ENCODE peak calls at places on chromosomes 5 and 9, in ten cellular contexts. One of them, this sample, is unnamed.

GRCh38 chr5:91151947-91152346 is 231.2 kb downstream of the ARRDC3 start:
- DNase-seq in AG04449: peak
- DNase-seq in SJCRH30: no peak
- DNase-seq in activated CD8-positive, alpha-beta memory T cell treated with anti-CD3 and anti-CD28 coated beads for 24 hours: no peak
- DNase-seq in NCI-H345: no peak
- DNase-seq in activated CD4-positive, alpha-beta T cell treated with anti-CD3 and anti-CD28 coated beads, Interleukin-2, amount 50 U/mL, for 1 hour: no peak
- DNase-seq in NCI-H2227 treated with DMSO at 0.1 percent for 48 hours: no peak
- DNase-seq in astrocyte: peak
- DNase-seq in mesenchymal stem cell: peak
- DNase-seq in endothelial cell: no peak
- DNase-seq in this sample: no peak

GRCh38 chr5:79834420-79835219 is 145.0 kb downstream of the CMYA5 start:
- DNase-seq in AG04449: no peak
- DNase-seq in SJCRH30: no peak
- DNase-seq in activated CD8-positive, alpha-beta memory T cell treated with anti-CD3 and anti-CD28 coated beads for 24 hours: peak
- DNase-seq in NCI-H345: no peak
- DNase-seq in activated CD4-positive, alpha-beta T cell treated with anti-CD3 and anti-CD28 coated beads, Interleukin-2, amount 50 U/mL, for 1 hour: no peak
- DNase-seq in NCI-H2227 treated with DMSO at 0.1 percent for 48 hours: peak
- DNase-seq in astrocyte: no peak
- DNase-seq in mesenchymal stem cell: no peak
- DNase-seq in endothelial cell: no peak
- DNase-seq in this sample: no peak

GRCh38 chr9:73121375-73121935 is 30.2 kb upstream of the ANXA1 start:
- DNase-seq in AG04449: no peak
- DNase-seq in SJCRH30: no peak
- DNase-seq in activated CD8-positive, alpha-beta memory T cell treated with anti-CD3 and anti-CD28 coated beads for 24 hours: no peak
- DNase-seq in NCI-H345: no peak
- DNase-seq in activated CD4-positive, alpha-beta T cell treated with anti-CD3 and anti-CD28 coated beads, Interleukin-2, amount 50 U/mL, for 1 hour: no peak
- DNase-seq in NCI-H2227 treated with DMSO at 0.1 percent for 48 hours: no peak
- DNase-seq in astrocyte: no peak
- DNase-seq in mesenchymal stem cell: no peak
- DNase-seq in endothelial cell: no peak
- DNase-seq in this sample: no peak

GRCh38 chr9:96447406-96447805 is 2.6 kb upstream of the HABP4 start:
- DNase-seq in AG04449: no peak
- DNase-seq in SJCRH30: no peak
- DNase-seq in activated CD8-positive, alpha-beta memory T cell treated with anti-CD3 and anti-CD28 coated beads for 24 hours: no peak
- DNase-seq in NCI-H345: no peak
- DNase-seq in activated CD4-positive, alpha-beta T cell treated with anti-CD3 and anti-CD28 coated beads, Interleukin-2, amount 50 U/mL, for 1 hour: no peak
- DNase-seq in NCI-H2227 treated with DMSO at 0.1 percent for 48 hours: no peak
- DNase-seq in astrocyte: no peak
- DNase-seq in mesenchymal stem cell: peak
- DNase-seq in endothelial cell: no peak
- DNase-seq in this sample: no peak

GRCh38 chr5:94968507-94969095 is 316.3 kb downstream of the MCTP1 start:
- DNase-seq in AG04449: peak
- DNase-seq in SJCRH30: peak
- DNase-seq in activated CD8-positive, alpha-beta memory T cell treated with anti-CD3 and anti-CD28 coated beads for 24 hours: no peak
- DNase-seq in NCI-H345: peak
- DNase-seq in activated CD4-positive, alpha-beta T cell treated with anti-CD3 and anti-CD28 coated beads, Interleukin-2, amount 50 U/mL, for 1 hour: no peak
- DNase-seq in NCI-H2227 treated with DMSO at 0.1 percent for 48 hours: peak
- DNase-seq in astrocyte: peak
- DNase-seq in mesenchymal stem cell: peak
- DNase-seq in endothelial cell: peak
- DNase-seq in this sample: no peak

GRCh38 chr9:125979383-125979782 is 232.2 kb downstream of the PBX3 start:
- DNase-seq in AG04449: no peak
- DNase-seq in SJCRH30: no peak
- DNase-seq in activated CD8-positive, alpha-beta memory T cell treated with anti-CD3 and anti-CD28 coated beads for 24 hours: no peak
- DNase-seq in NCI-H345: no peak
- DNase-seq in activated CD4-positive, alpha-beta T cell treated with anti-CD3 and anti-CD28 coated beads, Interleukin-2, amount 50 U/mL, for 1 hour: no peak
- DNase-seq in NCI-H2227 treated with DMSO at 0.1 percent for 48 hours: no peak
- DNase-seq in astrocyte: no peak
- DNase-seq in mesenchymal stem cell: no peak
- DNase-seq in endothelial cell: no peak
- DNase-seq in this sample: no peak

GRCh38 chr5:43191740-43192557 is at the start of gene NIM1K:
- DNase-seq in AG04449: no peak
- DNase-seq in SJCRH30: peak
- DNase-seq in activated CD8-positive, alpha-beta memory T cell treated with anti-CD3 and anti-CD28 coated beads for 24 hours: peak
- DNase-seq in NCI-H345: peak
- DNase-seq in activated CD4-positive, alpha-beta T cell treated with anti-CD3 and anti-CD28 coated beads, Interleukin-2, amount 50 U/mL, for 1 hour: peak
- DNase-seq in NCI-H2227 treated with DMSO at 0.1 percent for 48 hours: peak
- DNase-seq in astrocyte: peak
- DNase-seq in mesenchymal stem cell: peak
- DNase-seq in endothelial cell: peak
- DNase-seq in this sample: peak

GRCh38 chr9:127498298-127498697 is 47.0 kb downstream of the LRSAM1 start:
- DNase-seq in AG04449: no peak
- DNase-seq in SJCRH30: no peak
- DNase-seq in activated CD8-positive, alpha-beta memory T cell treated with anti-CD3 and anti-CD28 coated beads for 24 hours: no peak
- DNase-seq in NCI-H345: no peak
- DNase-seq in activated CD4-positive, alpha-beta T cell treated with anti-CD3 and anti-CD28 coated beads, Interleukin-2, amount 50 U/mL, for 1 hour: no peak
- DNase-seq in NCI-H2227 treated with DMSO at 0.1 percent for 48 hours: no peak
- DNase-seq in astrocyte: no peak
- DNase-seq in mesenchymal stem cell: no peak
- DNase-seq in endothelial cell: no peak
- DNase-seq in this sample: no peak

GRCh38 chr9:846852-847251 is 5.4 kb downstream of the DMRT1 start:
- DNase-seq in AG04449: no peak
- DNase-seq in SJCRH30: no peak
- DNase-seq in activated CD8-positive, alpha-beta memory T cell treated with anti-CD3 and anti-CD28 coated beads for 24 hours: no peak
- DNase-seq in NCI-H345: no peak
- DNase-seq in activated CD4-positive, alpha-beta T cell treated with anti-CD3 and anti-CD28 coated beads, Interleukin-2, amount 50 U/mL, for 1 hour: no peak
- DNase-seq in NCI-H2227 treated with DMSO at 0.1 percent for 48 hours: no peak
- DNase-seq in astrocyte: no peak
- DNase-seq in mesenchymal stem cell: no peak
- DNase-seq in endothelial cell: peak
- DNase-seq in this sample: no peak

GRCh38 chr5:135341021-135341666 is 57.9 kb downstream of the MACROH2A1 start:
- DNase-seq in AG04449: no peak
- DNase-seq in SJCRH30: no peak
- DNase-seq in activated CD8-positive, alpha-beta memory T cell treated with anti-CD3 and anti-CD28 coated beads for 24 hours: no peak
- DNase-seq in NCI-H345: no peak
- DNase-seq in activated CD4-positive, alpha-beta T cell treated with anti-CD3 and anti-CD28 coated beads, Interleukin-2, amount 50 U/mL, for 1 hour: no peak
- DNase-seq in NCI-H2227 treated with DMSO at 0.1 percent for 48 hours: no peak
- DNase-seq in astrocyte: no peak
- DNase-seq in mesenchymal stem cell: no peak
- DNase-seq in endothelial cell: no peak
- DNase-seq in this sample: no peak

GRCh38 chr9:3708751-3709150 is 182.9 kb upstream of the RFX3 start:
- DNase-seq in AG04449: no peak
- DNase-seq in SJCRH30: peak
- DNase-seq in activated CD8-positive, alpha-beta memory T cell treated with anti-CD3 and anti-CD28 coated beads for 24 hours: no peak
- DNase-seq in NCI-H345: peak
- DNase-seq in activated CD4-positive, alpha-beta T cell treated with anti-CD3 and anti-CD28 coated beads, Interleukin-2, amount 50 U/mL, for 1 hour: no peak
- DNase-seq in NCI-H2227 treated with DMSO at 0.1 percent for 48 hours: no peak
- DNase-seq in astrocyte: peak
- DNase-seq in mesenchymal stem cell: no peak
- DNase-seq in endothelial cell: no peak
- DNase-seq in this sample: no peak

GRCh38 chr5:80701597-80701996 is 46.8 kb upstream of the DHFR start:
- DNase-seq in AG04449: no peak
- DNase-seq in SJCRH30: no peak
- DNase-seq in activated CD8-positive, alpha-beta memory T cell treated with anti-CD3 and anti-CD28 coated beads for 24 hours: no peak
- DNase-seq in NCI-H345: no peak
- DNase-seq in activated CD4-positive, alpha-beta T cell treated with anti-CD3 and anti-CD28 coated beads, Interleukin-2, amount 50 U/mL, for 1 hour: no peak
- DNase-seq in NCI-H2227 treated with DMSO at 0.1 percent for 48 hours: no peak
- DNase-seq in astrocyte: peak
- DNase-seq in mesenchymal stem cell: no peak
- DNase-seq in endothelial cell: no peak
- DNase-seq in this sample: no peak

GRCh38 chr9:9893837-9894236 is 719.0 kb downstream of the PTPRD start:
- DNase-seq in AG04449: no peak
- DNase-seq in SJCRH30: no peak
- DNase-seq in activated CD8-positive, alpha-beta memory T cell treated with anti-CD3 and anti-CD28 coated beads for 24 hours: no peak
- DNase-seq in NCI-H345: no peak
- DNase-seq in activated CD4-positive, alpha-beta T cell treated with anti-CD3 and anti-CD28 coated beads, Interleukin-2, amount 50 U/mL, for 1 hour: no peak
- DNase-seq in NCI-H2227 treated with DMSO at 0.1 percent for 48 hours: no peak
- DNase-seq in astrocyte: no peak
- DNase-seq in mesenchymal stem cell: no peak
- DNase-seq in endothelial cell: no peak
- DNase-seq in this sample: no peak

GRCh38 chr9:36793277-36793676 is 220.6 kb downstream of the MELK start:
- DNase-seq in AG04449: no peak
- DNase-seq in SJCRH30: peak
- DNase-seq in activated CD8-positive, alpha-beta memory T cell treated with anti-CD3 and anti-CD28 coated beads for 24 hours: no peak
- DNase-seq in NCI-H345: no peak
- DNase-seq in activated CD4-positive, alpha-beta T cell treated with anti-CD3 and anti-CD28 coated beads, Interleukin-2, amount 50 U/mL, for 1 hour: no peak
- DNase-seq in NCI-H2227 treated with DMSO at 0.1 percent for 48 hours: no peak
- DNase-seq in astrocyte: no peak
- DNase-seq in mesenchymal stem cell: no peak
- DNase-seq in endothelial cell: no peak
- DNase-seq in this sample: no peak

GRCh38 chr5:45038366-45038987 is 229.7 kb downstream of the MRPS30 start:
- DNase-seq in AG04449: no peak
- DNase-seq in SJCRH30: peak
- DNase-seq in activated CD8-positive, alpha-beta memory T cell treated with anti-CD3 and anti-CD28 coated beads for 24 hours: no peak
- DNase-seq in NCI-H345: peak
- DNase-seq in activated CD4-positive, alpha-beta T cell treated with anti-CD3 and anti-CD28 coated beads, Interleukin-2, amount 50 U/mL, for 1 hour: no peak
- DNase-seq in NCI-H2227 treated with DMSO at 0.1 percent for 48 hours: no peak
- DNase-seq in astrocyte: no peak
- DNase-seq in mesenchymal stem cell: peak
- DNase-seq in endothelial cell: peak
- DNase-seq in this sample: no peak

GRCh38 chr9:99257723-99258364 is 35.8 kb downstream of the SEC61B start:
- DNase-seq in AG04449: no peak
- DNase-seq in SJCRH30: peak
- DNase-seq in activated CD8-positive, alpha-beta memory T cell treated with anti-CD3 and anti-CD28 coated beads for 24 hours: no peak
- DNase-seq in NCI-H345: no peak
- DNase-seq in activated CD4-positive, alpha-beta T cell treated with anti-CD3 and anti-CD28 coated beads, Interleukin-2, amount 50 U/mL, for 1 hour: no peak
- DNase-seq in NCI-H2227 treated with DMSO at 0.1 percent for 48 hours: no peak
- DNase-seq in astrocyte: no peak
- DNase-seq in mesenchymal stem cell: no peak
- DNase-seq in endothelial cell: no peak
- DNase-seq in this sample: no peak

GRCh38 chr5:79193643-79194042 is 42.3 kb upstream of the JMY start:
- DNase-seq in AG04449: no peak
- DNase-seq in SJCRH30: peak
- DNase-seq in activated CD8-positive, alpha-beta memory T cell treated with anti-CD3 and anti-CD28 coated beads for 24 hours: no peak
- DNase-seq in NCI-H345: no peak
- DNase-seq in activated CD4-positive, alpha-beta T cell treated with anti-CD3 and anti-CD28 coated beads, Interleukin-2, amount 50 U/mL, for 1 hour: no peak
- DNase-seq in NCI-H2227 treated with DMSO at 0.1 percent for 48 hours: no peak
- DNase-seq in astrocyte: peak
- DNase-seq in mesenchymal stem cell: no peak
- DNase-seq in endothelial cell: no peak
- DNase-seq in this sample: no peak

GRCh38 chr5:40600383-40600782 is 79.3 kb upstream of the PTGER4 start:
- DNase-seq in AG04449: no peak
- DNase-seq in SJCRH30: peak
- DNase-seq in activated CD8-positive, alpha-beta memory T cell treated with anti-CD3 and anti-CD28 coated beads for 24 hours: no peak
- DNase-seq in NCI-H345: no peak
- DNase-seq in activated CD4-positive, alpha-beta T cell treated with anti-CD3 and anti-CD28 coated beads, Interleukin-2, amount 50 U/mL, for 1 hour: no peak
- DNase-seq in NCI-H2227 treated with DMSO at 0.1 percent for 48 hours: no peak
- DNase-seq in astrocyte: no peak
- DNase-seq in mesenchymal stem cell: no peak
- DNase-seq in endothelial cell: no peak
- DNase-seq in this sample: no peak

GRCh38 chr9:2126331-2126789 is 111.2 kb downstream of the SMARCA2 start:
- DNase-seq in AG04449: no peak
- DNase-seq in SJCRH30: no peak
- DNase-seq in activated CD8-positive, alpha-beta memory T cell treated with anti-CD3 and anti-CD28 coated beads for 24 hours: no peak
- DNase-seq in NCI-H345: no peak
- DNase-seq in activated CD4-positive, alpha-beta T cell treated with anti-CD3 and anti-CD28 coated beads, Interleukin-2, amount 50 U/mL, for 1 hour: no peak
- DNase-seq in NCI-H2227 treated with DMSO at 0.1 percent for 48 hours: no peak
- DNase-seq in astrocyte: peak
- DNase-seq in mesenchymal stem cell: peak
- DNase-seq in endothelial cell: no peak
- DNase-seq in this sample: no peak

GRCh38 chr9:130422546-130422945 is 22.2 kb upstream of the ASS1 start:
- DNase-seq in AG04449: no peak
- DNase-seq in SJCRH30: no peak
- DNase-seq in activated CD8-positive, alpha-beta memory T cell treated with anti-CD3 and anti-CD28 coated beads for 24 hours: no peak
- DNase-seq in NCI-H345: no peak
- DNase-seq in activated CD4-positive, alpha-beta T cell treated with anti-CD3 and anti-CD28 coated beads, Interleukin-2, amount 50 U/mL, for 1 hour: no peak
- DNase-seq in NCI-H2227 treated with DMSO at 0.1 percent for 48 hours: no peak
- DNase-seq in astrocyte: no peak
- DNase-seq in mesenchymal stem cell: no peak
- DNase-seq in endothelial cell: no peak
- DNase-seq in this sample: no peak

GRCh38 chr9:31030741-31031202 is 1353.7 kb upstream of the ACO1 start:
- DNase-seq in AG04449: no peak
- DNase-seq in SJCRH30: peak
- DNase-seq in activated CD8-positive, alpha-beta memory T cell treated with anti-CD3 and anti-CD28 coated beads for 24 hours: no peak
- DNase-seq in NCI-H345: peak
- DNase-seq in activated CD4-positive, alpha-beta T cell treated with anti-CD3 and anti-CD28 coated beads, Interleukin-2, amount 50 U/mL, for 1 hour: no peak
- DNase-seq in NCI-H2227 treated with DMSO at 0.1 percent for 48 hours: peak
- DNase-seq in astrocyte: peak
- DNase-seq in mesenchymal stem cell: peak
- DNase-seq in endothelial cell: no peak
- DNase-seq in this sample: no peak

This sample was measured in activated T-helper 2 cell treated with anti-CD3 and anti-CD28 coated beads, Interferon-gamma antibody, Interleukin-2, Interleukin-4, amounts not matched to agents 10 μg/mL and 5 μg/mL and 100 μg/mL, durations not matched to agents 14 hours and 24 hours and 36 hours.